ENCODE peak calls at places on chromosome 1, in four cellular contexts. R, P, K and Q are unnamed samples.

GRCh38 chr1:156845055-156845952 is 13.6 kb downstream of the INSRR start:
- DNase-seq in K (no peak), R (no peak), P (no peak), Q (no peak)

GRCh38 chr1:110449661-110450651 is 993 bp upstream of the PROK1 start:
- DNase-seq in P (no peak), K (no peak), R (no peak), Q (no peak)

GRCh38 chr1:14710331-14710730 is 111.8 kb downstream of the KAZN start:
- DNase-seq in P (no peak), K (no peak), R (no peak), Q (no peak)

GRCh38 chr1:225318706-225319575 is 108.9 kb downstream of the LBR start:
- DNase-seq in P (no peak), R (no peak), K (no peak), Q (no peak)

GRCh38 chr1:236282159-236282716 is 480 bp upstream of the ERO1B start:
- DNase-seq in K (no peak), P (no peak), R (no peak), Q (no peak)

GRCh38 chr1:224357626-224358124 is 996 bp downstream of the CNIH4 start:
- DNase-seq in P (no peak), K (no peak), R (no peak), Q (peak)

GRCh38 chr1:186404454-186405051 is 28.9 kb downstream of the ODR4 start:
- DNase-seq in P (no peak), R (no peak), K (no peak), Q (no peak)

GRCh38 chr1:15899266-15899665 is 51.8 kb downstream of the SPEN start:
- DNase-seq in K (no peak), R (no peak), P (no peak), Q (no peak)

GRCh38 chr1:85894651-85895050 is 186.4 kb upstream of the ZNHIT6 start:
- DNase-seq in R (no peak), P (no peak), K (no peak), Q (no peak)

GRCh38 chr1:15412843-15413242 is 3.2 kb downstream of the EFHD2 start:
- DNase-seq in K (peak), P (no peak), R (no peak), Q (no peak)